ENCODE peak calls at places on chromosome 14, in five cellular contexts. B, S, K, W and R are unnamed samples.

GRCh38 chr14:69360438-69361108 is 37.5 kb downstream of the ERH start:
- DNase-seq in S (no peak), K (no peak), W (no peak), B (no peak), R (no peak)

GRCh38 chr14:91910201-91910600 is 37.3 kb downstream of the FBLN5 start:
- DNase-seq in S (no peak), W (no peak), K (no peak), B (no peak), R (no peak)

GRCh38 chr14:106489112-106489881 is 962.9 kb downstream of the TMEM121 start:
- DNase-seq in K (no peak), W (no peak), S (no peak), B (no peak), R (no peak)

GRCh38 chr14:74954232-74954946 is 1.0 kb downstream of the PGF start:
- DNase-seq in B (no peak), W (no peak), K (no peak), S (no peak), R (no peak)

GRCh38 chr14:55097894-55098560 is 31.0 kb upstream of the LGALS3 start:
- DNase-seq in S (no peak), B (peak; percentile 39), K (peak; percentile 39), W (no peak), R (no peak)

GRCh38 chr14:89339579-89339978 is 77.5 kb downstream of the FOXN3 start:
- DNase-seq in K (no peak), S (no peak), W (no peak), B (no peak), R (no peak)

GRCh38 chr14:38121280-38121679 is 86.4 kb upstream of the SSTR1 start:
- DNase-seq in K (no peak), B (no peak), S (no peak), W (no peak), R (no peak)

GRCh38 chr14:42140831-42141279 is 534.2 kb downstream of the LRFN5 start:
- DNase-seq in B (no peak), K (no peak), W (peak; percentile 4), S (no peak), R (no peak)

GRCh38 chr14:105077649-105077995 is 12.4 kb upstream of the GPR132 start:
- DNase-seq in K (no peak), B (no peak), W (no peak), S (no peak), R (no peak)

GRCh38 chr14:93683241-93683640 is 105.0 kb downstream of the PRIMA1 start:
- DNase-seq in W (no peak), K (no peak), S (no peak), B (no peak), R (no peak)

GRCh38 chr14:32913725-32914124 is 25.0 kb upstream of the NPAS3 start:
- DNase-seq in K (no peak), B (no peak), S (no peak), W (no peak), R (no peak)